ENCODE peak calls at places on chromosomes 2 and 18, in eight cellular contexts. A is HFFc6; P is GM13976; M is NCI-H774; O is activated CD8-positive, alpha-beta memory T cell treated with anti-CD3 and anti-CD28 coated beads, Interleukin-2, amount 50 U/mL, for 48 hours; X is non-pigmented ciliary epithelial cell; W is putamen; N is HTR-8/SVneo. D is an unnamed sample.

GRCh38 chr2:67290451-67290991 is 106.6 kb upstream of the ETAA1 start:
- DNase-seq in N (peak), O (no peak), M (no peak), P (no peak), X (peak), A (peak), W (no peak), D (no peak)

GRCh38 chr2:105890856-105891255 is 146.1 kb downstream of the NCK2 start:
- DNase-seq in N (no peak), X (no peak), A (no peak), P (no peak), M (no peak), W (no peak), O (no peak), D (no peak)

GRCh38 chr2:68452168-68452890 is 14.8 kb downstream of the FBXO48 start:
- DNase-seq in X (no peak), P (no peak), M (no peak), N (no peak), O (no peak), A (no peak), W (no peak), D (no peak)

GRCh38 chr2:5472673-5473072 is 219.5 kb upstream of the SOX11 start:
- DNase-seq in A (no peak), N (no peak), W (no peak), O (no peak), M (no peak), X (no peak), P (no peak), D (no peak)

GRCh38 chr2:240800241-240800640 is 19.8 kb downstream of the KIF1A start:
- DNase-seq in X (no peak), O (no peak), W (peak), P (no peak), M (no peak), N (no peak), A (no peak), D (no peak)

GRCh38 chr2:46375566-46376125 is 78.4 kb downstream of the EPAS1 start:
- DNase-seq in A (no peak), O (peak), M (no peak), N (no peak), X (no peak), W (no peak), P (no peak), D (no peak)

GRCh38 chr2:136242687-136243277 is 124.8 kb upstream of the CXCR4 start:
- DNase-seq in N (no peak), O (peak), P (no peak), A (no peak), M (no peak), W (no peak), X (no peak), D (peak)

GRCh38 chr18:46061387-46061786 is 10.7 kb downstream of the PSTPIP2 start:
- DNase-seq in A (no peak), P (no peak), X (no peak), W (no peak), N (no peak), M (no peak), O (no peak), D (no peak)

GRCh38 chr2:85053802-85054201 is 79.4 kb upstream of the TCF7L1 start:
- DNase-seq in X (no peak), M (no peak), P (no peak), N (peak), W (no peak), A (peak), O (no peak), D (no peak)

GRCh38 chr2:168426861-168427260 is 29.2 kb upstream of the CERS6 start:
- DNase-seq in O (no peak), N (no peak), X (no peak), W (no peak), M (no peak), A (no peak), P (no peak), D (no peak)

GRCh38 chr2:20448246-20449046 is 1.6 kb downstream of the RHOB start:
- DNase-seq in N (no peak), M (no peak), W (no peak), X (no peak), O (peak), P (no peak), A (no peak), D (no peak)

D was measured in CD8-positive, alpha-beta T cell.